ENCODE peak calls at places on chromosomes 12 and 14, in eight cellular contexts. One of them, this sample, is unnamed.

GRCh38 chr14:95480109-95480886 is 36.2 kb downstream of the SYNE3 start:
- DNase-seq in T follicular helper cell: no peak
- DNase-seq in keratinocyte: no peak
- DNase-seq in posterior cingulate gyrus: no peak
- DNase-seq in C1 segment of cervical spinal cord: no peak
- DNase-seq in NCI-H2081: no peak
- DNase-seq in lower leg skin: peak
- DNase-seq in iPS-NIHi11: no peak
- DNase-seq in this sample: no peak

GRCh38 chr12:131084341-131085011 is 130.8 kb downstream of the ADGRD1 start:
- DNase-seq in keratinocyte: no peak
- DNase-seq in C1 segment of cervical spinal cord: no peak
- DNase-seq in lower leg skin: peak
- DNase-seq in iPS-NIHi11: no peak
- DNase-seq in posterior cingulate gyrus: no peak
- DNase-seq in T follicular helper cell: no peak
- DNase-seq in NCI-H2081: no peak
- DNase-seq in this sample: no peak

GRCh38 chr14:95281560-95282176 is 38.0 kb downstream of the CLMN start:
- DNase-seq in lower leg skin: no peak
- DNase-seq in keratinocyte: no peak
- DNase-seq in NCI-H2081: no peak
- DNase-seq in C1 segment of cervical spinal cord: no peak
- DNase-seq in iPS-NIHi11: no peak
- DNase-seq in posterior cingulate gyrus: no peak
- DNase-seq in T follicular helper cell: no peak
- DNase-seq in this sample: no peak

GRCh38 chr12:113190761-113191160 is 5.2 kb downstream of the RITA1 start:
- DNase-seq in T follicular helper cell: no peak
- DNase-seq in lower leg skin: no peak
- DNase-seq in C1 segment of cervical spinal cord: no peak
- DNase-seq in posterior cingulate gyrus: no peak
- DNase-seq in NCI-H2081: peak
- DNase-seq in iPS-NIHi11: peak
- DNase-seq in keratinocyte: no peak
- DNase-seq in this sample: no peak

GRCh38 chr12:46071335-46071734 is 81.0 kb upstream of the SCAF11 start:
- DNase-seq in posterior cingulate gyrus: no peak
- DNase-seq in T follicular helper cell: no peak
- DNase-seq in C1 segment of cervical spinal cord: no peak
- DNase-seq in NCI-H2081: no peak
- DNase-seq in lower leg skin: no peak
- DNase-seq in keratinocyte: no peak
- DNase-seq in iPS-NIHi11: no peak
- DNase-seq in this sample: no peak

GRCh38 chr14:96735509-96735908 is 61.7 kb upstream of the VRK1 start:
- DNase-seq in C1 segment of cervical spinal cord: no peak
- DNase-seq in T follicular helper cell: no peak
- DNase-seq in iPS-NIHi11: no peak
- DNase-seq in NCI-H2081: peak
- DNase-seq in posterior cingulate gyrus: no peak
- DNase-seq in keratinocyte: no peak
- DNase-seq in lower leg skin: no peak
- DNase-seq in this sample: no peak

GRCh38 chr14:63852271-63852816 is 460 bp upstream of the SYNE2 start:
- DNase-seq in C1 segment of cervical spinal cord: no peak
- DNase-seq in iPS-NIHi11: no peak
- DNase-seq in T follicular helper cell: no peak
- DNase-seq in NCI-H2081: no peak
- DNase-seq in keratinocyte: no peak
- DNase-seq in posterior cingulate gyrus: no peak
- DNase-seq in lower leg skin: peak
- DNase-seq in this sample: peak

GRCh38 chr12:14810953-14811483 is 3.0 kb downstream of the SMCO3 start:
- DNase-seq in T follicular helper cell: no peak
- DNase-seq in C1 segment of cervical spinal cord: no peak
- DNase-seq in NCI-H2081: peak
- DNase-seq in lower leg skin: no peak
- DNase-seq in posterior cingulate gyrus: no peak
- DNase-seq in iPS-NIHi11: peak
- DNase-seq in keratinocyte: no peak
- DNase-seq in this sample: no peak

GRCh38 chr14:21049263-21049662 is 7.1 kb downstream of the RNASE7 start:
- DNase-seq in C1 segment of cervical spinal cord: no peak
- DNase-seq in T follicular helper cell: no peak
- DNase-seq in keratinocyte: no peak
- DNase-seq in NCI-H2081: no peak
- DNase-seq in posterior cingulate gyrus: no peak
- DNase-seq in lower leg skin: no peak
- DNase-seq in iPS-NIHi11: no peak
- DNase-seq in this sample: no peak

GRCh38 chr12:59403259-59403932 is 192.4 kb upstream of the SLC16A7 start:
- DNase-seq in posterior cingulate gyrus: peak
- DNase-seq in lower leg skin: no peak
- DNase-seq in T follicular helper cell: peak
- DNase-seq in keratinocyte: no peak
- DNase-seq in iPS-NIHi11: peak
- DNase-seq in C1 segment of cervical spinal cord: no peak
- DNase-seq in NCI-H2081: peak
- DNase-seq in this sample: peak

GRCh38 chr14:63727231-63727735 is 582 bp downstream of the SGPP1 start:
- DNase-seq in C1 segment of cervical spinal cord: no peak
- DNase-seq in T follicular helper cell: no peak
- DNase-seq in posterior cingulate gyrus: peak
- DNase-seq in NCI-H2081: peak
- DNase-seq in keratinocyte: no peak
- DNase-seq in lower leg skin: peak
- DNase-seq in iPS-NIHi11: peak
- DNase-seq in this sample: peak

GRCh38 chr12:779745-780734 is 27.7 kb downstream of the WNK1 start:
- DNase-seq in posterior cingulate gyrus: no peak
- DNase-seq in C1 segment of cervical spinal cord: no peak
- DNase-seq in T follicular helper cell: no peak
- DNase-seq in keratinocyte: no peak
- DNase-seq in NCI-H2081: no peak
- DNase-seq in iPS-NIHi11: peak
- DNase-seq in lower leg skin: no peak
- DNase-seq in this sample: no peak

GRCh38 chr12:103811791-103812190 is 29.2 kb downstream of the NT5DC3 start:
- DNase-seq in lower leg skin: no peak
- DNase-seq in iPS-NIHi11: no peak
- DNase-seq in NCI-H2081: no peak
- DNase-seq in C1 segment of cervical spinal cord: no peak
- DNase-seq in keratinocyte: no peak
- DNase-seq in T follicular helper cell: no peak
- DNase-seq in posterior cingulate gyrus: no peak
- DNase-seq in this sample: no peak

GRCh38 chr12:116969615-116970575 is 59.1 kb downstream of the FBXW8 start:
- DNase-seq in posterior cingulate gyrus: peak
- DNase-seq in NCI-H2081: peak
- DNase-seq in C1 segment of cervical spinal cord: no peak
- DNase-seq in lower leg skin: no peak
- DNase-seq in keratinocyte: no peak
- DNase-seq in T follicular helper cell: no peak
- DNase-seq in iPS-NIHi11: no peak
- DNase-seq in this sample: no peak

GRCh38 chr14:103694572-103695026 is 20.7 kb downstream of the XRCC3 start:
- DNase-seq in keratinocyte: no peak
- DNase-seq in NCI-H2081: no peak
- DNase-seq in posterior cingulate gyrus: no peak
- DNase-seq in lower leg skin: no peak
- DNase-seq in C1 segment of cervical spinal cord: no peak
- DNase-seq in T follicular helper cell: no peak
- DNase-seq in iPS-NIHi11: no peak
- DNase-seq in this sample: no peak

GRCh38 chr14:24279301-24280186 is 8.1 kb upstream of the RABGGTA start:
- DNase-seq in C1 segment of cervical spinal cord: no peak
- DNase-seq in iPS-NIHi11: no peak
- DNase-seq in T follicular helper cell: no peak
- DNase-seq in lower leg skin: no peak
- DNase-seq in posterior cingulate gyrus: peak
- DNase-seq in NCI-H2081: peak
- DNase-seq in keratinocyte: no peak
- DNase-seq in this sample: no peak

GRCh38 chr12:49949866-49950265 is 671 bp upstream of the AQP2 start:
- DNase-seq in lower leg skin: no peak
- DNase-seq in T follicular helper cell: no peak
- DNase-seq in C1 segment of cervical spinal cord: no peak
- DNase-seq in iPS-NIHi11: no peak
- DNase-seq in NCI-H2081: no peak
- DNase-seq in keratinocyte: no peak
- DNase-seq in posterior cingulate gyrus: no peak
- DNase-seq in this sample: no peak

GRCh38 chr12:117037296-117038022 is 61.8 kb downstream of the TESC start:
- DNase-seq in T follicular helper cell: no peak
- DNase-seq in posterior cingulate gyrus: peak
- DNase-seq in NCI-H2081: no peak
- DNase-seq in C1 segment of cervical spinal cord: no peak
- DNase-seq in lower leg skin: no peak
- DNase-seq in iPS-NIHi11: no peak
- DNase-seq in keratinocyte: no peak
- DNase-seq in this sample: no peak

GRCh38 chr12:79006306-79006705 is 141.7 kb downstream of the SYT1 start:
- DNase-seq in NCI-H2081: no peak
- DNase-seq in C1 segment of cervical spinal cord: no peak
- DNase-seq in T follicular helper cell: no peak
- DNase-seq in posterior cingulate gyrus: no peak
- DNase-seq in keratinocyte: no peak
- DNase-seq in lower leg skin: no peak
- DNase-seq in iPS-NIHi11: no peak
- DNase-seq in this sample: no peak

GRCh38 chr12:53052419-53053222 is 2.8 kb downstream of the TNS2 start:
- DNase-seq in NCI-H2081: peak
- DNase-seq in posterior cingulate gyrus: peak
- DNase-seq in C1 segment of cervical spinal cord: no peak
- DNase-seq in keratinocyte: no peak
- DNase-seq in lower leg skin: peak
- DNase-seq in T follicular helper cell: no peak
- DNase-seq in iPS-NIHi11: no peak
- DNase-seq in this sample: peak

GRCh38 chr14:101027291-101027690 is 123.8 kb upstream of the RTL1 start:
- DNase-seq in iPS-NIHi11: no peak
- DNase-seq in NCI-H2081: no peak
- DNase-seq in posterior cingulate gyrus: no peak
- DNase-seq in C1 segment of cervical spinal cord: no peak
- DNase-seq in T follicular helper cell: no peak
- DNase-seq in lower leg skin: peak
- DNase-seq in keratinocyte: no peak
- DNase-seq in this sample: no peak

GRCh38 chr12:55797068-55797467 is 20.5 kb downstream of the SARNP start:
- DNase-seq in C1 segment of cervical spinal cord: no peak
- DNase-seq in NCI-H2081: peak
- DNase-seq in lower leg skin: no peak
- DNase-seq in iPS-NIHi11: peak
- DNase-seq in posterior cingulate gyrus: no peak
- DNase-seq in keratinocyte: no peak
- DNase-seq in T follicular helper cell: no peak
- DNase-seq in this sample: no peak

GRCh38 chr12:53523131-53523530 is 15.8 kb upstream of the NPFF start:
- DNase-seq in posterior cingulate gyrus: no peak
- DNase-seq in lower leg skin: no peak
- DNase-seq in NCI-H2081: no peak
- DNase-seq in keratinocyte: no peak
- DNase-seq in C1 segment of cervical spinal cord: no peak
- DNase-seq in iPS-NIHi11: no peak
- DNase-seq in T follicular helper cell: no peak
- DNase-seq in this sample: no peak

GRCh38 chr12:131211279-131211938 is 257.7 kb downstream of the ADGRD1 start:
- DNase-seq in keratinocyte: no peak
- DNase-seq in C1 segment of cervical spinal cord: no peak
- DNase-seq in T follicular helper cell: no peak
- DNase-seq in posterior cingulate gyrus: no peak
- DNase-seq in iPS-NIHi11: no peak
- DNase-seq in lower leg skin: peak
- DNase-seq in NCI-H2081: no peak
- DNase-seq in this sample: no peak

GRCh38 chr12:132267873-132268272 is 61.5 kb downstream of the GALNT9 start:
- DNase-seq in posterior cingulate gyrus: no peak
- DNase-seq in keratinocyte: no peak
- DNase-seq in lower leg skin: no peak
- DNase-seq in iPS-NIHi11: no peak
- DNase-seq in T follicular helper cell: no peak
- DNase-seq in NCI-H2081: no peak
- DNase-seq in C1 segment of cervical spinal cord: no peak
- DNase-seq in this sample: no peak

GRCh38 chr14:43896044-43896443 is 611.0 kb downstream of the FSCB start:
- DNase-seq in posterior cingulate gyrus: no peak
- DNase-seq in lower leg skin: no peak
- DNase-seq in iPS-NIHi11: no peak
- DNase-seq in NCI-H2081: no peak
- DNase-seq in T follicular helper cell: no peak
- DNase-seq in keratinocyte: no peak
- DNase-seq in C1 segment of cervical spinal cord: no peak
- DNase-seq in this sample: no peak

GRCh38 chr12:80553316-80553715 is 109.3 kb downstream of the PTPRQ start:
- DNase-seq in C1 segment of cervical spinal cord: no peak
- DNase-seq in T follicular helper cell: no peak
- DNase-seq in keratinocyte: peak
- DNase-seq in posterior cingulate gyrus: no peak
- DNase-seq in iPS-NIHi11: no peak
- DNase-seq in NCI-H2081: no peak
- DNase-seq in lower leg skin: no peak
- DNase-seq in this sample: no peak

GRCh38 chr12:11807453-11807852 is 158.0 kb downstream of the ETV6 start:
- DNase-seq in T follicular helper cell: no peak
- DNase-seq in lower leg skin: no peak
- DNase-seq in posterior cingulate gyrus: no peak
- DNase-seq in C1 segment of cervical spinal cord: no peak
- DNase-seq in iPS-NIHi11: no peak
- DNase-seq in keratinocyte: no peak
- DNase-seq in NCI-H2081: peak
- DNase-seq in this sample: no peak

GRCh38 chr14:92527724-92528123 is 14.1 kb downstream of the RIN3 start:
- DNase-seq in posterior cingulate gyrus: no peak
- DNase-seq in keratinocyte: no peak
- DNase-seq in T follicular helper cell: no peak
- DNase-seq in iPS-NIHi11: no peak
- DNase-seq in NCI-H2081: no peak
- DNase-seq in C1 segment of cervical spinal cord: no peak
- DNase-seq in lower leg skin: no peak
- DNase-seq in this sample: no peak

GRCh38 chr14:92456215-92457017 is 57.2 kb upstream of the RIN3 start:
- DNase-seq in posterior cingulate gyrus: peak
- DNase-seq in T follicular helper cell: no peak
- DNase-seq in keratinocyte: no peak
- DNase-seq in lower leg skin: peak
- DNase-seq in NCI-H2081: peak
- DNase-seq in iPS-NIHi11: peak
- DNase-seq in C1 segment of cervical spinal cord: no peak
- DNase-seq in this sample: peak

GRCh38 chr12:93191956-93192355 is 185.8 kb upstream of the NUDT4 start:
- DNase-seq in iPS-NIHi11: no peak
- DNase-seq in NCI-H2081: no peak
- DNase-seq in keratinocyte: no peak
- DNase-seq in T follicular helper cell: no peak
- DNase-seq in lower leg skin: no peak
- DNase-seq in C1 segment of cervical spinal cord: no peak
- DNase-seq in posterior cingulate gyrus: peak
- DNase-seq in this sample: no peak

GRCh38 chr12:8644345-8645248 is 18.0 kb downstream of the MFAP5 start:
- DNase-seq in iPS-NIHi11: no peak
- DNase-seq in NCI-H2081: no peak
- DNase-seq in keratinocyte: no peak
- DNase-seq in C1 segment of cervical spinal cord: no peak
- DNase-seq in T follicular helper cell: peak
- DNase-seq in lower leg skin: peak
- DNase-seq in posterior cingulate gyrus: no peak
- DNase-seq in this sample: no peak

This sample was measured in SHP77 treated with DMSO at 0.1 percent for 48 hours.